ENCODE peak calls at places on chromosome 13, in seven cellular contexts. M is H9, T is neuronal stem cell, C is IMR-90, N is mesendoderm, K is H1, J is trophoblast cell. R is an unnamed sample.

GRCh38 chr13:101415358-101416174 is 742 bp downstream of the NALCN start:
- DNase-seq in M (no peak), T (no peak), C (no peak), N (no peak), K (peak; percentile 54), J (no peak), R (no peak)

GRCh38 chr13:54185785-54186184 is 1157.2 kb downstream of the OLFM4 start:
- DNase-seq in M (peak; percentile 59), T (peak; percentile 52), C (no peak), N (peak; percentile 93), K (peak; percentile 49), J (no peak), R (peak; percentile 0)

GRCh38 chr13:100491164-100491847 is 97.3 kb downstream of the GGACT start:
- DNase-seq in M (no peak), T (no peak), C (peak; percentile 63), N (no peak), K (no peak), J (no peak), R (peak; percentile 72)

GRCh38 chr13:33349996-33350826 is 64.7 kb upstream of the STARD13 start:
- DNase-seq in M (peak; percentile 32), T (peak; percentile 8), C (peak; percentile 39), N (peak; percentile 26), K (peak; percentile 60), J (no peak), R (peak; percentile 66)

GRCh38 chr13:21979156-21979819 is 308.4 kb downstream of the FGF9 start:
- DNase-seq in M (no peak), T (no peak), C (peak; percentile 71), N (no peak), K (no peak), J (no peak), R (peak; percentile 3)

GRCh38 chr13:63184693-63185092 is 1769.0 kb upstream of the PCDH20 start:
- DNase-seq in M (peak; percentile 88), T (peak; percentile 47), C (peak; percentile 88), N (peak; percentile 97), K (peak; percentile 51), J (peak; percentile 38), R (peak; percentile 42)

GRCh38 chr13:33310245-33311038 is 24.9 kb upstream of the STARD13 start:
- DNase-seq in M (no peak), T (no peak), C (no peak), N (no peak), K (no peak), J (peak; percentile 22), R (no peak)

GRCh38 chr13:94708031-94708571 is 4.2 kb downstream of the SOX21 start:
- DNase-seq in M (peak; percentile 80), T (peak; percentile 91), C (no peak), N (peak; percentile 75), K (peak; percentile 71), J (no peak), R (no peak)

GRCh38 chr13:110425444-110425780 is 118.3 kb downstream of the COL4A2 start:
- DNase-seq in M (no peak), T (no peak), C (peak; percentile 96), N (no peak), K (no peak), J (no peak), R (peak; percentile 97)

GRCh38 chr13:93151277-93151676 is 75.3 kb upstream of the GPC6 start:
- DNase-seq in M (no peak), T (no peak), C (peak; percentile 91), N (no peak), K (no peak), J (no peak), R (peak; percentile 70)

GRCh38 chr13:51773515-51773914 is 30.4 kb downstream of the DHRS12 start:
- DNase-seq in M (peak; percentile 19), T (no peak), C (no peak), N (no peak), K (no peak), J (no peak), R (no peak)

GRCh38 chr13:28529836-28530235 is 34.9 kb upstream of the FLT1 start:
- DNase-seq in M (no peak), T (no peak), C (no peak), N (no peak), K (no peak), J (no peak), R (no peak)

GRCh38 chr13:74528751-74529513 is 394.7 kb upstream of the KLF12 start:
- DNase-seq in M (no peak), T (no peak), C (no peak), N (no peak), K (no peak), J (no peak), R (no peak)

GRCh38 chr13:82749551-82749950 is 1132.7 kb downstream of the SLITRK1 start:
- DNase-seq in M (no peak), T (no peak), C (peak; percentile 42), N (no peak), K (no peak), J (no peak), R (no peak)

GRCh38 chr13:40585911-40586471 is 80.5 kb downstream of the FOXO1 start:
- DNase-seq in M (no peak), T (no peak), C (no peak), N (peak; percentile 84), K (no peak), J (no peak), R (no peak)

GRCh38 chr13:75715598-75716523 is 79.7 kb downstream of the LMO7 start:
- DNase-seq in M (no peak), T (no peak), C (no peak), N (no peak), K (no peak), J (no peak), R (peak; percentile 35)

GRCh38 chr13:110888390-110888789 is 26.5 kb downstream of the ANKRD10 start:
- DNase-seq in M (no peak), T (no peak), C (no peak), N (no peak), K (no peak), J (no peak), R (no peak)

GRCh38 chr13:30047154-30047874 is 196.9 kb upstream of the UBL3 start:
- DNase-seq in M (no peak), T (no peak), C (peak; percentile 11), N (no peak), K (peak; percentile 13), J (no peak), R (no peak)

GRCh38 chr13:48400820-48401219 is 12.1 kb downstream of the LPAR6 start:
- DNase-seq in M (no peak), T (no peak), C (peak; percentile 46), N (no peak), K (no peak), J (peak; percentile 10), R (peak; percentile 59)

GRCh38 chr13:52837850-52838249 is 10.6 kb downstream of the PCDH8 start:
- DNase-seq in M (no peak), T (no peak), C (no peak), N (peak; percentile 62), K (no peak), J (no peak), R (no peak)

GRCh38 chr13:84567848-84568247 is 685.6 kb upstream of the SLITRK1 start:
- DNase-seq in M (no peak), T (no peak), C (no peak), N (no peak), K (no peak), J (no peak), R (no peak)

GRCh38 chr13:84574851-84575250 is 692.6 kb upstream of the SLITRK1 start:
- DNase-seq in M (no peak), T (no peak), C (peak; percentile 16), N (no peak), K (no peak), J (no peak), R (peak; percentile 3)

GRCh38 chr13:84571264-84571663 is 689.0 kb upstream of the SLITRK1 start:
- DNase-seq in M (no peak), T (no peak), C (peak; percentile 0), N (peak; percentile 73), K (no peak), J (no peak), R (no peak)

DNA sequence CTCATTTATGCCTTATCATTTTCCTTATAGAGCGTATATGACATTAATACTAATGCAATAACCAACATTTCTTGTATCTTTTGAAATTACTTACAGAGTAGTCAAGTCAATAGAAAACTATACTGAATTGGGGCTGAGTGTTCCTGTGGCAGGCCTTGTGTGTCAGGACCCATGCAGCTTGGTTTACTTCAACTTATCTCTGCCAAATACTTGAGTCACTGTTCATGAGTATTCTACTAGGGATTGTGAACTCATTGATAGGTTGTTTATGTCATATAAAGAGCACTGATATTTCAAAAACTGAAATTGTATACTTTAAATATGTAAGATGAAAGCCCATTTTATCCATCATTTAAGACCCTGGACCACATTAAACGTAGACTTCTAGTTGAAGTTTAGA is 688.6 kb upstream of the SLITRK1 start:
- DNase-seq in M (no peak), T (no peak), C (peak; percentile 63), N (no peak), K (no peak), J (no peak), R (no peak)
- H2BK5ac ChIP-seq in M (no peak overlapping the region), T (no peak overlapping the region), C (no peak overlapping the region), N (no peak overlapping the region), K (no peak overlapping the region), J (no peak overlapping the region), R (no peak overlapping the region)

GRCh38 chr13:91571681-91572080 is 173.3 kb downstream of the GPC5 start:
- DNase-seq in M (no peak), T (no peak), C (no peak), N (no peak), K (no peak), J (no peak), R (no peak)
- H2BK5ac ChIP-seq in M (no peak overlapping the region), T (no peak overlapping the region), C (no peak overlapping the region), N (no peak overlapping the region), K (no peak overlapping the region), J (no peak overlapping the region), R (no peak overlapping the region)

DNA sequence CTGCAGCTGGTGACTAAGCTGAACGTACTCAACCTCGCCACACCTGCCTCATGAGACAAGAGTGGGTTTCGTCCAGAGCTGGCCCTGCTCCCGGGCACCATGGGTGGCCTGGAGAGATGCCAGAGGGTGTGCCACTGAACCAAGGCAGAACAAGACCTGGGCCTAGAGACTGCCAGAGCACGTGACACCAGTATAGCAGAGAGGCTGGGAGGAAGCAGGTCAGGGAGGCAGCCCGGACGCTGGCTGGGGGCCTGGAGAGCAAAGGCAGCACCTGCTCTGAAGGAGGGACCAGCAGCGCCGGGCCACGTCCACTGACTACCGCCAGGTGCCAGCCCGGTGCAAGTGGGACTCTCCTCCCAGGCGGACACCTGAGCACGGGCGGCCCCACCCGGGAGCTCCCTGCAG is 7.3 kb upstream of the C13orf46 start:
- DNase-seq in M (no peak), T (no peak), C (no peak), N (no peak), K (no peak), J (no peak), R (no peak)
- H2BK5ac ChIP-seq in M (no peak overlapping the region), T (no peak overlapping the region), C (no peak overlapping the region), N (no peak overlapping the region), K (no peak overlapping the region), J (no peak overlapping the region), R (no peak overlapping the region)

GRCh38 chr13:107842562-107843180 is 372.7 kb downstream of the LIG4 start:
- DNase-seq in M (no peak), T (no peak), C (peak; percentile 58), N (peak; percentile 71), K (no peak), J (no peak), R (peak; percentile 72)
- H2BK5ac ChIP-seq in M (no peak overlapping the region), T (no peak overlapping the region), C (no peak overlapping the region), N (no peak overlapping the region), K (no peak overlapping the region), J (no peak overlapping the region), R (no peak overlapping the region)

GRCh38 chr13:98155475-98156111 is 12.7 kb downstream of the FARP1 start:
- DNase-seq in M (no peak), T (no peak), C (peak; percentile 91), N (no peak), K (no peak), J (no peak), R (peak; percentile 76)
- H2BK5ac ChIP-seq in M (no peak overlapping the region), T (no peak overlapping the region), C (no peak overlapping the region), N (no peak overlapping the region), K (no peak overlapping the region), J (no peak overlapping the region), R (no peak overlapping the region)